ENCODE peak calls at places on chromosomes 5 and 9, in five cellular contexts. A is cardiac muscle cell, V is tibial artery, U is testis, L is uterus. P is an unnamed sample.

GRCh38 chr9:31067418-31067817 is 1317.0 kb upstream of the ACO1 start:
- DNase-seq in A (no peak), V (no peak), U (no peak), L (no peak), P (no peak)

GRCh38 chr9:133825555-133826198 is 87.5 kb upstream of the SARDH start:
- DNase-seq in A (no peak), V (no peak), U (no peak), L (no peak), P (no peak)

GRCh38 chr9:2153599-2154217 is 138.6 kb downstream of the SMARCA2 start:
- DNase-seq in A (no peak), V (no peak), U (no peak), L (no peak), P (no peak)

GRCh38 chr5:138241688-138242547 is 28.8 kb upstream of the CDC23 start:
- DNase-seq in A (peak; percentile 35), V (peak; percentile 64), U (peak; percentile 31), L (no peak), P (no peak)

GRCh38 chr5:59007460-59008063 is 424.7 kb downstream of the RAB3C start:
- DNase-seq in A (no peak), V (no peak), U (no peak), L (no peak), P (no peak)

GRCh38 chr5:125612356-125613149 is 810.7 kb upstream of the GRAMD2B start:
- DNase-seq in A (no peak), V (no peak), U (peak; percentile 14), L (peak; percentile 13), P (no peak)

GRCh38 chr5:164188733-164189148 is 683.3 kb downstream of the MAT2B start:
- DNase-seq in A (peak; percentile 89), V (no peak), U (peak; percentile 32), L (no peak), P (no peak)

GRCh38 chr5:42854795-42855194 is 43.1 kb upstream of the SELENOP start:
- DNase-seq in A (no peak), V (no peak), U (no peak), L (no peak), P (no peak)

GRCh38 chr5:153358315-153358976 is 132.0 kb upstream of the GRIA1 start:
- DNase-seq in A (no peak), V (no peak), U (no peak), L (no peak), P (no peak)

GRCh38 chr5:90875456-90875855 is 316.9 kb downstream of the ADGRV1 start:
- DNase-seq in A (no peak), V (no peak), U (no peak), L (no peak), P (no peak)

GRCh38 chr5:90873033-90873517 is 314.5 kb downstream of the ADGRV1 start:
- DNase-seq in A (no peak), V (no peak), U (no peak), L (no peak), P (no peak)

GRCh38 chr5:90871356-90871755 is 312.8 kb downstream of the ADGRV1 start:
- DNase-seq in A (no peak), V (no peak), U (no peak), L (no peak), P (no peak)

GRCh38 chr5:90876366-90876765 is 317.8 kb downstream of the ADGRV1 start:
- DNase-seq in A (no peak), V (no peak), U (no peak), L (no peak), P (no peak)

GRCh38 chr5:90874066-90874465 is 315.5 kb downstream of the ADGRV1 start:
- DNase-seq in A (no peak), V (no peak), U (no peak), L (no peak), P (no peak)
- H3K27ac ChIP-seq in A (no peak overlapping the region), V (no peak overlapping the region), U (no peak overlapping the region), L (no peak overlapping the region), P (no peak overlapping the region)

GRCh38 chr5:31465282-31465681 is 66.6 kb downstream of the DROSHA start:
- DNase-seq in A (no peak), V (no peak), U (no peak), L (no peak), P (no peak)
- H3K36me3 ChIP-seq in A (peaks cover 55% of the 10 kb centered on the region), V (peaks cover 65% of the 10 kb centered on the region), U (no peaks in the 10 kb centered on the region), L (no peaks in the 10 kb centered on the region), P (peaks cover 2% of the 10 kb centered on the region)

GRCh38 chr9:40907657-40908624 is 220.5 kb downstream of the FOXD4L6 start:
- DNase-seq in A (no peak), V (no peak), U (no peak), L (no peak), P (no peak)
- H3K9me3 ChIP-seq in A (peaks cover 32% of the 10 kb centered on the region), V (peaks cover 99% of the 10 kb centered on the region), U (no peaks in the 10 kb centered on the region), L (peaks cover 3% of the 10 kb centered on the region), P (peaks cover 7% of the 10 kb centered on the region)

GRCh38 chr9:123542435-123543225 is 186.6 kb downstream of the CRB2 start:
- DNase-seq in A (no peak), V (no peak), U (no peak), L (no peak), P (no peak)
- H3K27ac ChIP-seq in A (no peak overlapping the region), V (no peak overlapping the region), U (no peak overlapping the region), L (no peak overlapping the region), P (no peak overlapping the region)

P was measured in SJSA1.